ENCODE peak calls at places on chromosome 16, in five cellular contexts. D is naive thymus-derived CD8-positive, alpha-beta T cell; B is GM23338; M is nephron progenitor cell; I is kidney tubule cell. J is an unnamed sample.

GRCh38 chr16:66629856-66630255 is 25.4 kb downstream of the CMTM3 start:
- DNase-seq in I (no peak), B (no peak), M (no peak), D (no peak), J (no peak)

GRCh38 chr16:57245472-57246113 is 534 bp downstream of the ARL2BP start:
- DNase-seq in M (no peak), I (no peak), B (peak; percentile 48), D (no peak), J (no peak)

GRCh38 chr16:85327731-85328664 is 215.7 kb upstream of the CIBAR2 start:
- DNase-seq in B (peak; percentile 99), D (no peak), I (no peak), M (peak; percentile 66), J (no peak)

GRCh38 chr16:77758046-77758445 is 30.3 kb upstream of the VAT1L start:
- DNase-seq in D (no peak), M (no peak), I (no peak), B (no peak), J (no peak)

GRCh38 chr16:47057631-47057996 is 84.1 kb upstream of the DNAJA2 start:
- DNase-seq in D (no peak), M (no peak), I (peak; percentile 4), B (no peak), J (no peak)

GRCh38 chr16:12794486-12795399 is 8.9 kb downstream of the CPPED1 start:
- DNase-seq in D (no peak), M (no peak), B (peak; percentile 7), I (no peak), J (no peak)

GRCh38 chr16:60674241-60674640 is 1362.0 kb downstream of the CDH8 start:
- DNase-seq in B (no peak), D (no peak), I (peak; percentile 57), M (no peak), J (no peak)

GRCh38 chr16:27712251-27712711 is 162.3 kb downstream of the KATNIP start:
- DNase-seq in I (no peak), D (no peak), M (no peak), B (no peak), J (no peak)

J was measured in SIG-M5.